ENCODE peak calls at places on chromosomes 5 and 9, in six cellular contexts. V, G, T, L, S and O are unnamed samples.

GRCh38 chr9:116987902-116988301 is 300.8 kb downstream of the TRIM32 start:
- DNase-seq in V (no peak), G (no peak), T (no peak), L (no peak), S (no peak), O (no peak)

GRCh38 chr9:114235113-114235589 is 79.8 kb downstream of the COL27A1 start:
- DNase-seq in V (no peak), G (no peak), T (no peak), L (no peak), S (no peak), O (no peak)

GRCh38 chr9:16262467-16263261 is 607.8 kb downstream of the BNC2 start:
- DNase-seq in V (no peak), G (no peak), T (no peak), L (peak), S (no peak), O (no peak)

GRCh38 chr9:26502311-26502710 is 390.3 kb downstream of the CAAP1 start:
- DNase-seq in V (no peak), G (no peak), T (no peak), L (peak), S (no peak), O (no peak)

GRCh38 chr5:74124826-74125225 is 498.8 kb downstream of the ARHGEF28 start:
- DNase-seq in V (no peak), G (no peak), T (no peak), L (peak), S (no peak), O (no peak)

GRCh38 chr5:56064984-56065383 is 70.2 kb upstream of the IL6ST start:
- DNase-seq in V (no peak), G (peak), T (no peak), L (no peak), S (no peak), O (no peak)

GRCh38 chr5:80780761-80781285 is 126.0 kb upstream of the DHFR start:
- DNase-seq in V (no peak), G (no peak), T (no peak), L (no peak), S (no peak), O (no peak)

GRCh38 chr5:151214614-151215545 is 9.0 kb downstream of the CCDC69 start:
- DNase-seq in V (no peak), G (no peak), T (no peak), L (no peak), S (no peak), O (no peak)

GRCh38 chr9:126338945-126339344 is 12.3 kb downstream of the MVB12B start:
- DNase-seq in V (no peak), G (no peak), T (no peak), L (no peak), S (no peak), O (no peak)

GRCh38 chr9:76873056-76873792 is 32.7 kb downstream of the PRUNE2 start:
- DNase-seq in V (no peak), G (peak), T (no peak), L (peak), S (no peak), O (no peak)

GRCh38 chr5:31987985-31988710 is 186.0 kb downstream of the GOLPH3 start:
- DNase-seq in V (no peak), G (peak), T (peak), L (peak), S (no peak), O (no peak)

GRCh38 chr5:1881273-1881586 is 1.5 kb downstream of the IRX4 start:
- DNase-seq in V (no peak), G (peak), T (no peak), L (peak), S (no peak), O (no peak)

GRCh38 chr9:117008461-117008860 is 321.4 kb downstream of the TRIM32 start:
- DNase-seq in V (no peak), G (no peak), T (no peak), L (no peak), S (no peak), O (no peak)